ENCODE peak calls at places on chromosomes 1 and 21, in six cellular contexts. N, J, P, T, Z and R are unnamed samples.

GRCh38 chr1:35576061-35576765 is 3.1 kb downstream of the TFAP2E start:
- DNase-seq in N (no peak), J (peak; percentile 38), P (no peak), T (no peak), Z (no peak), R (no peak)

GRCh38 chr1:1940123-1940425 is 21.0 kb upstream of the TMEM52 start:
- DNase-seq in N (no peak), J (no peak), P (no peak), T (no peak), Z (no peak), R (no peak)

GRCh38 chr21:33655591-33656221 is 13.4 kb downstream of the ITSN1 start:
- DNase-seq in N (peak; percentile 98), J (peak; percentile 87), P (no peak), T (no peak), Z (no peak), R (no peak)

GRCh38 chr1:198158766-198159589 is 2.2 kb downstream of the NEK7 start:
- DNase-seq in N (peak; percentile 82), J (peak; percentile 90), P (peak; percentile 90), T (peak; percentile 92), Z (peak; percentile 92), R (peak; percentile 94)

GRCh38 chr1:236880209-236880608 is 85.1 kb downstream of the MTR start:
- DNase-seq in N (no peak), J (no peak), P (no peak), T (no peak), Z (peak; percentile 85), R (no peak)

GRCh38 chr1:197441990-197442389 is 173.9 kb downstream of the CRB1 start:
- DNase-seq in N (peak; percentile 97), J (peak; percentile 24), P (no peak), T (no peak), Z (no peak), R (no peak)

GRCh38 chr1:188782220-188782841 is 1695.3 kb downstream of the BRINP3 start:
- DNase-seq in N (peak; percentile 37), J (peak; percentile 1), P (no peak), T (peak; percentile 70), Z (no peak), R (no peak)

GRCh38 chr1:154845879-154846278 is 24.2 kb downstream of the KCNN3 start:
- DNase-seq in N (no peak), J (no peak), P (no peak), T (no peak), Z (no peak), R (no peak)

GRCh38 chr1:45913183-45913924 is 109.9 kb downstream of the MAST2 start:
- DNase-seq in N (peak; percentile 98), J (peak; percentile 99), P (no peak), T (no peak), Z (no peak), R (no peak)

DNA sequence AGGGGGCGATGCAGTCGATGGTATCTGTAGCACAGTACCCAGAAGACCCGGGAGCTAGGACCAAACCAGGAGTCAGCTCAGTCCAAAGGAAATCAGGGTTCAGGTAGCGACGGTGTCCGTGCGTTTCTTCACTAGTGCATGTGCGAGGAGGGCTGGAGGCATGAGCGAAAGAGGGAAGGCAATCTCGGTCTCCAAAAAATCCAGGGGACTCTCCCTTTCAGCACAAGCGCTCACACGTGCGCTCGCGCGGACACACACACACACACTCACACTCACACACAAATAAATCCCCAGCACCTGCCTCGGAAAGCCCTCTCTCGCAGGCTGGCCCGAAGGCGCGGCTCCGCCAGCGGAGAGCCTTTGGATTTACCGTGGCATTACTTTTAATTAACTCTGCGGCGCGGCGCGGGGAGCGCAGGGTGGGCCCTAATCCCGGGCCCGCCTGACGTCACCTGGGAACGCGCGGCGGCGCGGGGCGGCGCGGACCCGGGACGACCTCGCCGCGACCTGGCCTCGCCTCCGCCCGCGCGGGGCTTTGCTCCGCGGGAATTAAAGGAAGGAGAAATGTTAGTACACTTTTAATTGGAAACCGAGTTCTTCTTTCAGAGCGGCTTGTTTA is 121.2 kb downstream of the LMX1A start:
- DNase-seq in N (no peak), J (no peak), P (no peak), T (no peak), Z (peak; percentile 47), R (no peak)
- H3K4me3 ChIP-seq in N (no peak overlapping the region), J (no peak overlapping the region), P (peak overlapping the region; percentile 40), T (no peak overlapping the region), Z (peak overlapping the region; percentile 44), R (peak overlapping the region; percentile 51)

DNA sequence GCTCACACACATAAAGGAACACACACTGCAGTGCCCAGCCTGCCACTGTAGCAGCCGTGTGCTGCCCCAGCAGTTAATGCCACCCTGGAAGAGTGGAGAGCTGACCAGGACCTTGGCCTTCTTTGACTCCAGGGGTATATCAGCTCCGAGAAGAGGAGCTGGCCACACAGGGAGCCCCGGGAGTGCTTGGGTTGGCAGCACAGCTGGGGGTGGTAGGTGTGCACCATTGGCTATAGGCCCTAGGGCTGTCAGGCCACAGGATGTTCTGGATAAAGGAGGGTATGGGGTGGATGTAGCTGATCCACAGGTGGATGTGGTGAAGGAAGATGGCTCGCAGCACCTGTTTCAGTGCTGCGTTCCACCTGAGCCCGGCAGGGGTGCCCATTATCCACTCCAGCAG is 640.5 kb downstream of the PLPP3 start:
- DNase-seq in N (no peak), J (no peak), P (no peak), T (no peak), Z (peak; percentile 27), R (no peak)
- TF ChIP-seq CTCF in N (no peak), J (no peak), P (no peak), T (no peak), Z (no peak), R (no peak)

GRCh38 chr1:23931481-23931880 is 18.3 kb upstream of the CNR2 start:
- DNase-seq in N (no peak), J (no peak), P (no peak), T (no peak), Z (no peak), R (no peak)
- H3K4me3 ChIP-seq in N (no peak overlapping the region), J (peak overlapping the region; percentile 34), P (no peak overlapping the region), T (no peak overlapping the region), Z (no peak overlapping the region), R (no peak overlapping the region)

DNA sequence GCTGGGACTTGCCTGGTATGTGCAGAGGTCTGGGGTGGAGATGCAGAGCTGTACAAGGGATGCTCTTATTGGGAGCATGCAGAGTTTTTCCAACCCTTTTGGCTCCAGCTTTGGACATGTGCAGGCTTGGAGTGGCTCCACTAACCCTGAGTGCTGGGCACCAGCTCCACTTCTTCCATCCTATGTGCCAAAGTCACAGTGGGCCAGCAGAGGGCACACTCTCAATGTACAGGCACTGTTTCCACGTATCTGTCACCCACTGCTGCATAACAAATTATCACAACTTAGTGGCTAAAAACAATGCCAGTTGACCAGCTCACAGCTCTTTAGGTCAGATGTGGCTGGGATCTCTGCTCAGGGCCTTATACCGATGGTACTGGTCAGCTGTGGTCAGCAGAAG is 631.8 kb downstream of the AJAP1 start:
- DNase-seq in N (no peak), J (no peak), P (no peak), T (no peak), Z (no peak), R (no peak)
- TF ChIP-seq CTCF in N (no peak), J (no peak), P (no peak), T (peak; percentile 34), Z (no peak), R (peak; percentile 8)

GRCh38 chr1:84573481-84573966 is 716 bp downstream of the CTBS start:
- DNase-seq in N (no peak), J (no peak), P (no peak), T (peak; percentile 6), Z (no peak), R (no peak)

GRCh38 chr1:84573967-84574842 is at the start of gene CTBS:
- DNase-seq in N (peak; percentile 76), J (peak; percentile 94), P (peak; percentile 89), T (peak; percentile 79), Z (peak; percentile 96), R (peak; percentile 83)

GRCh38 chr1:84569216-84569615 is 5.0 kb downstream of the CTBS start:
- DNase-seq in N (no peak), J (no peak), P (no peak), T (no peak), Z (no peak), R (no peak)

GRCh38 chr1:84570436-84571149 is 3.6 kb downstream of the CTBS start:
- DNase-seq in N (peak; percentile 84), J (peak; percentile 42), P (no peak), T (no peak), Z (no peak), R (no peak)

DNA sequence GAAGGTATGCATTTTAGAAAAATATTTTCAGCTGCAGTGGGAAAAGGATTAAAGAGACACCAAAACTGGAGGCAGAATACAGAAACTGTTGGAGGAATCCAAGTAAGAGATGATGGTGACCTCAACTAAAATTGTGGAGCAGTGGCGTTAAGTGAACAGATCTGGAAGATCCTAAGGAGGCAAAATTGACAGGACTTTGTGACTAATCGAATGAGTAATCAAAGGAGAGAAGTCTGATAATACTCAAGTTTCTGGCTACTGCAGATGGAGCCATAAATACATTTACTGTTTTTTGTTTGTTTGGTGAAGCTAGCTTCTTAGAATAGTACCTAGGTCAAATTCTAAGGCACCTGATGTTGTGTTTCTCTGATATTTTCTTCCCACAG is 3.1 kb downstream of the CTBS start:
- DNase-seq in N (peak; percentile 53), J (no peak), P (no peak), T (no peak), Z (no peak), R (no peak)
- H3K4me3 ChIP-seq in N (no peak overlapping the region), J (no peak overlapping the region), P (no peak overlapping the region), T (no peak overlapping the region), Z (no peak overlapping the region), R (no peak overlapping the region)

GRCh38 chr1:53678948-53679825 is 59.8 kb downstream of the GLIS1 start:
- DNase-seq in N (no peak), J (peak; percentile 42), P (no peak), T (peak; percentile 74), Z (no peak), R (no peak)
- TF ChIP-seq CTCF in N (no peak), J (no peak), P (no peak), T (no peak), Z (no peak), R (no peak)

GRCh38 chr1:162753001-162753658 is 37.4 kb upstream of the HSD17B7 start:
- DNase-seq in N (no peak), J (no peak), P (no peak), T (no peak), Z (no peak), R (no peak)

GRCh38 chr1:162755306-162755705 is 35.2 kb upstream of the HSD17B7 start:
- DNase-seq in N (no peak), J (no peak), P (no peak), T (no peak), Z (no peak), R (no peak)

GRCh38 chr1:162757476-162757875 is 33.0 kb upstream of the HSD17B7 start:
- DNase-seq in N (peak; percentile 70), J (peak; percentile 30), P (no peak), T (no peak), Z (no peak), R (no peak)

GRCh38 chr1:162753998-162754585 is 36.4 kb upstream of the HSD17B7 start:
- DNase-seq in N (no peak), J (peak; percentile 77), P (no peak), T (no peak), Z (no peak), R (no peak)

DNA sequence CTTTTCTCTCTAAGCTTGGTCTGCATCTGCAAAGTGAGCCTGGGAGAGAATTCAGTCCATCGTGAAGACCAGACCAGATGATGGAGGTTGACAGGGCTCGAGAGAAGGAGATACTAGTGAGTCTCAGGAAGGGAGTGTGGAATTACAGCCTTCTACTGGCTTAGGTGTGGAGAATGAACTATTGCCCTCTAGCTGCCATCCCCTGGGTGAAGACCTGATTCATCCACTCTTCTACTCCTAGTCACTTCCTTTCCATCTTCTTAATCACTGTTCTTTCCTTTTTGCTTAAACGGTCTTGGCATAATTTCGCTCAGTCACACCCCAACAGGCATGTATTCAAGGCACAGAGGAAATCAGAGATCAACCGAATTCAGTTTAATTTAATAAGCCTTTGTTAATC is 34.0 kb upstream of the HSD17B7 start:
- DNase-seq in N (peak; percentile 15), J (no peak), P (no peak), T (no peak), Z (no peak), R (no peak)
- H3K4me3 ChIP-seq in N (no peak overlapping the region), J (no peak overlapping the region), P (no peak overlapping the region), T (no peak overlapping the region), Z (no peak overlapping the region), R (no peak overlapping the region)